ENCODE peak calls at places on chromosome 7, in eight cellular contexts. W is IMR-90, K is neural progenitor cell, P is left lung, S is A549, V is PC-9, J is HCT116, U is endothelial cell of umbilical vein. M is an unnamed sample.

GRCh38 chr7:15113752-15114151 is 211.2 kb upstream of the DGKB start:
- DNase-seq in K (no peak), W (no peak), P (no peak), U (no peak), J (no peak), V (no peak), S (no peak), M (no peak)

GRCh38 chr7:143239822-143240221 is 18.0 kb downstream of the TAS2R40 start:
- DNase-seq in S (no peak), U (no peak), V (peak; percentile 76), K (no peak), J (no peak), W (peak; percentile 19), P (no peak), M (no peak)

GRCh38 chr7:116771640-116772039 is 90.7 kb upstream of the CAPZA2 start:
- DNase-seq in J (no peak), P (no peak), W (no peak), V (no peak), U (no peak), K (no peak), S (no peak), M (no peak)

GRCh38 chr7:139679731-139680594 is 97.8 kb downstream of the HIPK2 start:
- DNase-seq in K (no peak), W (peak; percentile 86), U (peak; percentile 77), P (no peak), J (no peak), S (peak; percentile 87), V (no peak), M (peak; percentile 32)

GRCh38 chr7:76340617-76341131 is 18.1 kb downstream of the YWHAG start:
- DNase-seq in V (no peak), U (peak; percentile 80), K (no peak), J (no peak), S (no peak), W (peak; percentile 92), P (no peak), M (no peak)

GRCh38 chr7:45973725-45974532 is 52.9 kb upstream of the IGFBP3 start:
- DNase-seq in W (peak; percentile 43), J (no peak), V (peak; percentile 15), K (no peak), S (peak; percentile 85), P (no peak), U (no peak), M (no peak)

GRCh38 chr7:157840174-157840912 is 503.5 kb downstream of the DNAJB6 start:
- DNase-seq in U (no peak), S (no peak), V (no peak), W (no peak), J (no peak), P (peak; percentile 63), K (no peak), M (no peak)

GRCh38 chr7:135744938-135745701 is 3.5 kb downstream of the FAM180A start:
- DNase-seq in W (peak; percentile 86), V (peak; percentile 87), K (no peak), S (no peak), P (no peak), J (peak; percentile 79), U (peak; percentile 24), M (peak; percentile 50)

GRCh38 chr7:112448376-112448775 is 1.9 kb upstream of the IFRD1 start:
- DNase-seq in P (no peak), J (no peak), W (no peak), S (no peak), V (no peak), U (no peak), K (no peak), M (no peak)

GRCh38 chr7:70371652-70372051 is 760.3 kb upstream of the GALNT17 start:
- DNase-seq in W (no peak), K (no peak), V (no peak), S (no peak), P (no peak), J (no peak), U (no peak), M (no peak)

GRCh38 chr7:112422842-112423496 is 27.3 kb upstream of the IFRD1 start:
- DNase-seq in V (peak; percentile 97), K (peak; percentile 65), S (peak; percentile 90), W (peak; percentile 81), J (peak; percentile 63), U (peak; percentile 94), P (no peak), M (peak; percentile 65)

GRCh38 chr7:150553163-150553562 is 14.0 kb upstream of the GIMAP4 start:
- DNase-seq in V (no peak), S (no peak), U (no peak), J (no peak), K (no peak), W (no peak), P (no peak), M (no peak)

GRCh38 chr7:48130658-48131108 is 40.6 kb upstream of the ABCA13 start:
- DNase-seq in K (no peak), U (no peak), S (no peak), W (peak; percentile 33), V (no peak), J (no peak), P (no peak), M (no peak)

DNA sequence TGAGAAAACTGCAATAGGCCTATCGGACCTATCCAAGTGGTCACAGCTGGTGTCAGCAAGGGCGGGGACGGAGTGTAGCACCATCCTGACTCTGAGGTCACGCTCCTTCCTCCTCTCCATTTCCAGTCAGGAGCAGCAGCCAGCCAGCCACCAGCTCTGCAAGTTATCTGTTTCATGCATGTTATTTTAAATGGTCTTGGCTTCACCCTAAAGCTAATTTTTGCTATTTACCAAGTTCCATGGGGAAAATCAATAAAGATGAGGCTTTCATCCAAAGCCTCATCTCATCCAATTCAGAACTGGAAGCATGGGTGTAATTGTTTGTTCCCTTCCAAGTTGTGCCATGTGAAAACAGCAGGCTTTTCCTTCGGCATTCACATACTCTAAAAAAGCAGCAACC is 49.3 kb downstream of the ICA1 start:
- DNase-seq in K (no peak), U (no peak), J (no peak), V (no peak), P (no peak), W (no peak), S (no peak), M (no peak)
- TF ChIP-seq CTCF in K (no peak), U (no peak), J (no peak), V (no peak), P (no peak), W (no peak), S (no peak), M (no peak)

GRCh38 chr7:22189741-22190140 is 167.2 kb downstream of the RAPGEF5 start:
- DNase-seq in K (no peak), S (no peak), J (no peak), V (peak; percentile 31), W (no peak), P (no peak), U (no peak), M (no peak)

GRCh38 chr7:22190736-22191135 is 166.2 kb downstream of the RAPGEF5 start:
- DNase-seq in P (no peak), W (no peak), J (no peak), S (no peak), V (no peak), K (no peak), U (no peak), M (no peak)

GRCh38 chr7:22189230-22189629 is 167.7 kb downstream of the RAPGEF5 start:
- DNase-seq in S (no peak), J (no peak), W (no peak), U (no peak), V (peak; percentile 19), P (no peak), K (no peak), M (no peak)

GRCh38 chr7:22185559-22185958 is 171.4 kb downstream of the RAPGEF5 start:
- DNase-seq in K (no peak), U (no peak), V (no peak), P (no peak), J (no peak), W (no peak), S (no peak), M (no peak)

GRCh38 chr7:22187691-22188348 is 169.1 kb downstream of the RAPGEF5 start:
- DNase-seq in V (peak; percentile 30), K (no peak), W (no peak), S (no peak), J (no peak), P (no peak), U (no peak), M (no peak)
- H3K4me3 ChIP-seq in V (no peak overlapping the region), K (no peak overlapping the region), W (no peak overlapping the region), S (no peak overlapping the region), J (no peak overlapping the region), P (no peak overlapping the region), U (no peak overlapping the region), M (no peak overlapping the region)

DNA sequence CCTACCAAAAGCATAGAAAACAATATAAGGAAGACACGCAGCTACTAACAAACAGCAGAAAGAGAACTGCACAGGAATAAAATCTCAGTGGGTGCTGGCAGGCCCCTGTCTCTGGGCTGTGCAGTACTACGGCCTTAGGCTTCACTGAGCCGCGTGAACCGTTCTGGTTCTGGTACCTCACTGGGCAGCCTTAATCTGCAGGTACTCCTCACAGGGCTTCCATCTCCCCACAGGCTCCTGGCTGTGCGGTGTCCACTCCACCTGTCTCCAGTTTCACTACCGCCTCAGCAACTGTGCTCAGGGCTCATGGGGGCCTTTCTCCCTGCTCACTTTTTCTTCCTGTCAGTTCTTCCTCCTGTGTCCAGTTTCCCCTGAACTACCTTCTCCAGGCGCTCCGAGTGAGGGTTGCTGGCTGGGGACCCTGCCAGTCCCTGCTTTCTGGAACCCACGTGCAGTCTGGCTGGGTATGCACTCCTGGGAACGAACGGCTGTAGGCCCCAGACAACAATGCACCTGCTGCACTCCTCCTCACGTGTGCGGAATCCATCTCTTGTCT is 75.7 kb downstream of the VIPR2 start:
- DNase-seq in K (no peak), S (no peak), V (no peak), U (no peak), P (no peak), W (no peak), J (no peak), M (no peak)
- H3K27ac ChIP-seq in K (no peak overlapping the region), S (no peak overlapping the region), V (no peak overlapping the region), U (no peak overlapping the region), P (no peak overlapping the region), W (no peak overlapping the region), J (no peak overlapping the region), M (no peak overlapping the region)

GRCh38 chr7:27161214-27161720 is 4.1 kb downstream of the HOXA9 start:
- DNase-seq in K (no peak), S (no peak), V (no peak), W (no peak), J (no peak), P (peak; percentile 83), U (no peak), M (no peak)
- TF ChIP-seq CTCF in K (no peak), S (no peak), V (peak; percentile 55), W (no peak), J (no peak), P (no peak), U (no peak), M (peak; percentile 5)

GRCh38 chr7:30985756-30986155 is 22.0 kb downstream of the GHRHR start:
- DNase-seq in U (peak; percentile 43), J (no peak), S (no peak), K (no peak), W (no peak), P (no peak), V (no peak), M (no peak)

GRCh38 chr7:30986331-30986730 is 22.6 kb downstream of the GHRHR start:
- DNase-seq in U (no peak), V (no peak), K (no peak), P (no peak), J (no peak), S (no peak), W (no peak), M (no peak)

GRCh38 chr7:30987178-30987577 is 23.4 kb downstream of the GHRHR start:
- DNase-seq in P (no peak), J (no peak), V (no peak), S (no peak), K (no peak), U (no peak), W (no peak), M (no peak)

GRCh38 chr7:30987936-30988335 is 24.2 kb downstream of the GHRHR start:
- DNase-seq in U (no peak), S (no peak), P (no peak), W (no peak), K (no peak), J (no peak), V (no peak), M (no peak)

GRCh38 chr7:30986738-30987137 is 23.0 kb downstream of the GHRHR start:
- DNase-seq in U (no peak), K (peak; percentile 88), V (no peak), P (no peak), W (no peak), S (no peak), J (no peak), M (no peak)
- H3K4me3 ChIP-seq in U (no peak overlapping the region), K (peak overlapping the region; percentile 11), V (no peak overlapping the region), P (no peak overlapping the region), W (no peak overlapping the region), S (no peak overlapping the region), J (no peak overlapping the region), M (no peak overlapping the region)

M was measured in thyroid gland.